ENCODE peak calls at places on chromosomes 3 and 15, in nine cellular contexts. V is effector memory CD4-positive, alpha-beta T cell; O is colonic mucosa; E is psoas muscle; X is CD4-positive, alpha-beta T cell; I is A673; B is GM23248; Y is stomach; M is heart left ventricle. Q is an unnamed sample. For H3K9me3, the result is how much of the 10 kb centered on the place peaks cover.

GRCh38 chr15:70825841-70826240 is 28.1 kb downstream of the LARP6 start:
- DNase-seq in V (no peak), B (no peak), E (no peak), M (no peak), X (no peak), I (no peak), O (no peak), Y (no peak), Q (no peak)

GRCh38 chr3:136624894-136625815 is 127.0 kb downstream of the STAG1 start:
- DNase-seq in Y (no peak), M (no peak), V (no peak), E (no peak), O (peak), B (no peak), I (no peak), X (no peak), Q (no peak)

GRCh38 chr3:65902304-65902793 is 136.4 kb downstream of the MAGI1 start:
- DNase-seq in Y (peak), E (no peak), X (no peak), B (no peak), O (peak), V (no peak), M (no peak), I (no peak), Q (no peak)

GRCh38 chr15:58058729-58059128 is 6.8 kb downstream of the ALDH1A2 start:
- DNase-seq in O (no peak), X (no peak), Y (no peak), B (no peak), E (no peak), M (no peak), V (no peak), I (no peak), Q (no peak)

GRCh38 chr15:48695088-48695834 is 49.8 kb upstream of the FBN1 start:
- DNase-seq in E (no peak), M (no peak), I (peak), X (no peak), Y (no peak), O (no peak), V (no peak), B (peak), Q (no peak)

GRCh38 chr3:31725976-31726375 is 193.3 kb downstream of the STT3B start:
- DNase-seq in O (no peak), B (no peak), V (no peak), M (no peak), Y (no peak), E (no peak), I (no peak), X (no peak), Q (no peak)

GRCh38 chr3:71585891-71586809 is 2.6 kb upstream of the FOXP1 start:
- DNase-seq in V (no peak), E (no peak), X (no peak), B (peak), O (no peak), M (no peak), Y (no peak), I (peak), Q (no peak)

GRCh38 chr15:92943581-92943980 is 43.5 kb downstream of the CHD2 start:
- DNase-seq in X (no peak), O (no peak), I (no peak), B (no peak), M (no peak), E (no peak), V (no peak), Y (no peak), Q (no peak)

GRCh38 chr15:67049351-67050044 is 15.9 kb upstream of the SMAD3 start:
- DNase-seq in O (peak), M (no peak), E (no peak), B (peak), X (no peak), I (no peak), V (no peak), Y (no peak), Q (no peak)

GRCh38 chr15:39598186-39598850 is 17.4 kb downstream of the THBS1 start:
- DNase-seq in O (no peak), B (peak), V (no peak), M (no peak), Y (no peak), E (no peak), I (no peak), X (no peak), Q (no peak)

GRCh38 chr3:150073031-150073430 is 102.3 kb upstream of the PFN2 start:
- DNase-seq in Y (no peak), E (no peak), V (no peak), O (no peak), X (no peak), M (no peak), B (peak), I (no peak), Q (no peak)

GRCh38 chr3:172542999-172543398 is 19.8 kb upstream of the TNFSF10 start:
- DNase-seq in I (no peak), B (no peak), E (no peak), O (no peak), Y (no peak), V (no peak), X (no peak), M (no peak), Q (no peak)

GRCh38 chr3:127409421-127410136 is 121.7 kb upstream of the PRR20G start:
- DNase-seq in X (no peak), I (no peak), M (no peak), Y (peak), O (peak), V (no peak), E (peak), B (no peak), Q (no peak)

GRCh38 chr15:64865998-64866520 is 24.3 kb downstream of the PLEKHO2 start:
- DNase-seq in I (peak), X (no peak), M (no peak), B (peak), V (no peak), Y (no peak), O (no peak), E (no peak), Q (no peak)

GRCh38 chr3:69932501-69932900 is 67.0 kb upstream of the SAMMSON start:
- DNase-seq in M (no peak), E (no peak), V (no peak), B (no peak), I (no peak), O (no peak), Y (no peak), X (no peak), Q (no peak)

GRCh38 chr3:134432236-134432635 is 53.5 kb downstream of the ANAPC13 start:
- DNase-seq in V (no peak), M (no peak), E (no peak), Y (no peak), O (no peak), B (no peak), I (no peak), X (no peak), Q (no peak)

GRCh38 chr3:192935441-192935840 is 17.8 kb upstream of the MB21D2 start:
- DNase-seq in I (no peak), V (no peak), Y (no peak), B (peak), O (no peak), M (no peak), X (no peak), E (no peak), Q (no peak)

GRCh38 chr15:35880896-35881295 is 334.9 kb upstream of the DPH6 start:
- DNase-seq in O (no peak), V (no peak), X (no peak), E (no peak), B (no peak), Y (no peak), M (no peak), I (no peak), Q (no peak)

GRCh38 chr3:66816110-66816761 is 181.9 kb upstream of the KBTBD8 start:
- DNase-seq in I (peak), Y (no peak), E (no peak), O (no peak), B (peak), X (no peak), V (no peak), M (no peak), Q (no peak)

GRCh38 chr3:153768559-153769469 is 352.4 kb upstream of the ARHGEF26 start:
- DNase-seq in M (peak), Y (no peak), B (peak), X (peak), E (no peak), V (peak), I (peak), O (peak), Q (no peak)

GRCh38 chr3:137946341-137946973 is 63.5 kb upstream of the CLDN18 start:
- DNase-seq in B (peak), I (peak), Y (peak), X (peak), M (peak), O (peak), V (no peak), E (no peak), Q (peak)

GRCh38 chr3:53320697-53321096 is 26.6 kb downstream of the DCP1A start:
- DNase-seq in O (no peak), E (peak), I (no peak), Y (no peak), M (peak), X (no peak), B (no peak), V (no peak), Q (no peak)

GRCh38 chr3:143170676-143171075 is 51.1 kb downstream of the CHST2 start:
- DNase-seq in E (no peak), I (no peak), M (no peak), O (no peak), V (no peak), B (peak), X (no peak), Y (no peak), Q (no peak)

GRCh38 chr3:195876297-195877031 is 31.9 kb downstream of the TNK2 start:
- DNase-seq in E (peak), Y (peak), I (no peak), V (peak), B (no peak), X (no peak), M (no peak), O (peak), Q (peak)

GRCh38 chr3:195875482-195876236 is 32.7 kb downstream of the TNK2 start:
- DNase-seq in M (no peak), E (peak), I (no peak), O (no peak), V (no peak), B (no peak), Y (no peak), X (no peak), Q (no peak)

GRCh38 chr3:195877767-195878423 is 30.5 kb downstream of the TNK2 start:
- DNase-seq in X (no peak), V (no peak), Y (no peak), B (no peak), M (no peak), E (peak), I (no peak), O (peak), Q (no peak)

GRCh38 chr3:195878424-195879274 is 29.7 kb downstream of the TNK2 start:
- DNase-seq in X (no peak), B (no peak), V (no peak), O (no peak), I (no peak), E (peak), M (no peak), Y (no peak), Q (no peak)

GRCh38 chr3:195877136-195877715 is 31.1 kb downstream of the TNK2 start:
- DNase-seq in Y (no peak), V (no peak), X (no peak), O (no peak), I (no peak), E (peak), B (no peak), M (no peak), Q (no peak)
- H3K27ac ChIP-seq in Y (peak), V (peak), X (no peak), O (peak), I (no peak), E (peak), B (no peak), M (no peak), Q (no peak)

GRCh38 chr15:25224396-25224795 is 214.4 kb downstream of the UBE3A start:
- DNase-seq in Y (no peak), V (no peak), I (no peak), X (no peak), E (no peak), B (no peak), M (no peak), O (no peak), Q (no peak)

GRCh38 chr15:25226360-25226759 is 212.5 kb downstream of the UBE3A start:
- DNase-seq in M (peak), B (no peak), Y (no peak), O (no peak), I (no peak), X (no peak), V (no peak), E (no peak), Q (no peak)

GRCh38 chr15:25220834-25221233 is 218.0 kb downstream of the UBE3A start:
- DNase-seq in E (no peak), Y (no peak), I (no peak), V (no peak), X (no peak), M (no peak), O (no peak), B (no peak), Q (no peak)
- H3K9me3 ChIP-seq in E (under half), Y (half or more), I (under half), V (under half), X (under half), M (under half), O (under half), B (under half), Q (under half)

GRCh38 chr3:159795050-159795449 is 193.6 kb upstream of the IL12A start:
- DNase-seq in I (no peak), X (no peak), O (no peak), M (peak), Y (no peak), E (no peak), B (no peak), V (no peak), Q (no peak)

GRCh38 chr3:159791336-159791735 is 197.3 kb upstream of the IL12A start:
- DNase-seq in X (no peak), O (no peak), Y (no peak), I (no peak), V (no peak), E (no peak), M (no peak), B (no peak), Q (no peak)

GRCh38 chr3:159788987-159789386 is 199.6 kb upstream of the IL12A start:
- DNase-seq in I (no peak), M (no peak), O (no peak), E (no peak), B (no peak), X (no peak), Y (no peak), V (no peak), Q (no peak)

GRCh38 chr3:159789742-159790635 is 198.6 kb upstream of the IL12A start:
- DNase-seq in E (no peak), B (no peak), M (no peak), I (no peak), X (no peak), Y (no peak), O (peak), V (no peak), Q (no peak)

GRCh38 chr3:159792070-159792469 is 196.6 kb upstream of the IL12A start:
- DNase-seq in E (no peak), O (no peak), M (no peak), Y (no peak), X (no peak), I (no peak), B (no peak), V (no peak), Q (no peak)
- H3K27ac ChIP-seq in E (no peak), O (no peak), M (peak), Y (no peak), X (no peak), I (no peak), B (no peak), V (no peak), Q (no peak)

GRCh38 chr15:86690566-86690965 is 610.9 kb downstream of the AGBL1 start:
- DNase-seq in M (no peak), E (no peak), I (no peak), Y (no peak), O (no peak), V (no peak), X (no peak), B (no peak), Q (no peak)
- H3K9me3 ChIP-seq in M (under half), E (under half), I (under half), Y (under half), O (under half), V (under half), X (under half), B (under half), Q (under half)

GRCh38 chr15:85557385-85557784 is 177.0 kb downstream of the AKAP13 start:
- DNase-seq in I (no peak), B (no peak), Y (no peak), M (no peak), O (no peak), E (no peak), V (no peak), X (no peak), Q (no peak)

GRCh38 chr15:85556618-85556895 is 176.2 kb downstream of the AKAP13 start:
- DNase-seq in V (no peak), O (no peak), Y (no peak), I (no peak), E (no peak), M (no peak), X (no peak), B (no peak), Q (peak)

GRCh38 chr15:85559530-85559929 is 179.1 kb downstream of the AKAP13 start:
- DNase-seq in V (no peak), O (no peak), E (no peak), I (no peak), X (no peak), M (no peak), Y (no peak), B (no peak), Q (no peak)

GRCh38 chr15:85555875-85556617 is 175.6 kb downstream of the AKAP13 start:
- DNase-seq in Y (no peak), E (no peak), V (no peak), B (no peak), I (no peak), O (no peak), M (no peak), X (no peak), Q (no peak)

GRCh38 chr15:85558747-85559327 is 178.4 kb downstream of the AKAP13 start:
- DNase-seq in X (no peak), B (no peak), O (no peak), Y (no peak), V (no peak), I (no peak), E (no peak), M (no peak), Q (no peak)
- H3K27ac ChIP-seq in X (no peak), B (no peak), O (no peak), Y (no peak), V (no peak), I (no peak), E (no peak), M (no peak), Q (peak)

Q was measured in lower lobe of right lung.